ENCODE peak calls at places on chromosome 19, in eight cellular contexts. X is Kasumi-1, E is GM04503, Q is gastrocnemius medialis, Z is NCI-H146, W is AG10803, D is AG04450, V is AG04449. F is an unnamed sample.

GRCh38 chr19:2488942-2489731 is 13.2 kb downstream of the GADD45B start:
- DNase-seq in X (no peak), E (no peak), Q (no peak), Z (peak; percentile 9), W (peak; percentile 49), D (no peak), V (no peak), F (peak; percentile 43)

GRCh38 chr19:41793414-41793727 is 3.0 kb upstream of the CEACAM3 start:
- DNase-seq in X (no peak), E (no peak), Q (no peak), Z (no peak), W (no peak), D (no peak), V (no peak), F (no peak)

GRCh38 chr19:18417250-18418033 is 1.8 kb upstream of the SSBP4 start:
- DNase-seq in X (peak; percentile 79), E (no peak), Q (peak; percentile 54), Z (peak; percentile 90), W (peak; percentile 84), D (no peak), V (no peak), F (peak; percentile 85)

GRCh38 chr19:17073869-17074627 is 1.2 kb downstream of the HAUS8 start:
- DNase-seq in X (no peak), E (no peak), Q (no peak), Z (peak; percentile 96), W (no peak), D (no peak), V (no peak), F (no peak)

GRCh38 chr19:55581145-55581827 is 638 bp upstream of the ZNF579 start:
- DNase-seq in X (no peak), E (no peak), Q (no peak), Z (no peak), W (no peak), D (no peak), V (no peak), F (no peak)

GRCh38 chr19:10701955-10702307 is 692 bp downstream of the QTRT1 start:
- DNase-seq in X (peak; percentile 48), E (no peak), Q (no peak), Z (peak; percentile 62), W (no peak), D (no peak), V (no peak), F (no peak)

GRCh38 chr19:33683881-33684549 is 62.3 kb downstream of the CHST8 start:
- DNase-seq in X (no peak), E (no peak), Q (no peak), Z (no peak), W (peak; percentile 27), D (peak; percentile 6), V (no peak), F (no peak)

GRCh38 chr19:15251749-15252397 is 19.6 kb upstream of the EPHX3 start:
- DNase-seq in X (peak; percentile 9), E (peak; percentile 92), Q (peak; percentile 79), Z (no peak), W (peak; percentile 98), D (peak; percentile 90), V (peak; percentile 90), F (no peak)

GRCh38 chr19:40716031-40716654 is 543 bp downstream of the COQ8B start:
- DNase-seq in X (no peak), E (no peak), Q (no peak), Z (peak; percentile 60), W (no peak), D (peak; percentile 6), V (no peak), F (no peak)

GRCh38 chr19:40933025-40933424 is 51.0 kb upstream of the CYP2A7 start:
- DNase-seq in X (no peak), E (no peak), Q (no peak), Z (no peak), W (no peak), D (no peak), V (no peak), F (no peak)

GRCh38 chr19:18932216-18932841 is 8.7 kb downstream of the HOMER3 start:
- DNase-seq in X (no peak), E (no peak), Q (peak; percentile 47), Z (peak; percentile 90), W (peak; percentile 25), D (no peak), V (no peak), F (no peak)

GRCh38 chr19:28012361-28012760 is 1200.6 kb downstream of the UQCRFS1 start:
- DNase-seq in X (no peak), E (no peak), Q (no peak), Z (no peak), W (no peak), D (no peak), V (no peak), F (no peak)

GRCh38 chr19:925912-926594 is at the start of gene ARID3A:
- DNase-seq in X (no peak), E (no peak), Q (peak; percentile 33), Z (peak; percentile 57), W (no peak), D (no peak), V (no peak), F (no peak)

GRCh38 chr19:56573914-56574313 is 6.6 kb downstream of the ZNF470 start:
- DNase-seq in X (no peak), E (no peak), Q (no peak), Z (no peak), W (no peak), D (no peak), V (no peak), F (no peak)

GRCh38 chr19:41604831-41605230 is 22.0 kb downstream of the CEACAM4 start:
- DNase-seq in X (no peak), E (no peak), Q (no peak), Z (no peak), W (no peak), D (no peak), V (no peak), F (no peak)

GRCh38 chr19:7488736-7489353 is at the start of gene PEX11G:
- DNase-seq in X (peak; percentile 71), E (no peak), Q (peak; percentile 73), Z (peak; percentile 90), W (peak; percentile 74), D (peak; percentile 38), V (no peak), F (peak; percentile 59)

GRCh38 chr19:28028881-28029280 is 1184.1 kb downstream of the UQCRFS1 start:
- DNase-seq in X (no peak), E (no peak), Q (no peak), Z (no peak), W (no peak), D (no peak), V (no peak), F (no peak)

GRCh38 chr19:3423183-3423829 is 56.9 kb downstream of the NFIC start:
- DNase-seq in X (no peak), E (no peak), Q (no peak), Z (no peak), W (no peak), D (no peak), V (no peak), F (no peak)

GRCh38 chr19:44304659-44305193 is at the start of gene ZNF235:
- DNase-seq in X (peak; percentile 97), E (peak; percentile 94), Q (peak; percentile 88), Z (peak; percentile 93), W (peak; percentile 97), D (peak; percentile 94), V (peak; percentile 82), F (peak; percentile 96)

GRCh38 chr19:3451451-3451866 is 28.9 kb downstream of the SMIM24 start:
- DNase-seq in X (no peak), E (no peak), Q (peak; percentile 70), Z (no peak), W (no peak), D (no peak), V (no peak), F (no peak)

GRCh38 chr19:49570138-49570856 is 10.1 kb downstream of the NOSIP start:
- DNase-seq in X (peak; percentile 94), E (no peak), Q (no peak), Z (peak; percentile 85), W (peak; percentile 81), D (peak; percentile 73), V (no peak), F (peak; percentile 78)

GRCh38 chr19:39831679-39832078 is 2.3 kb downstream of the DYRK1B start:
- DNase-seq in X (no peak), E (no peak), Q (no peak), Z (no peak), W (no peak), D (no peak), V (no peak), F (no peak)

GRCh38 chr19:46845959-46846459 is 4.6 kb downstream of the AP2S1 start:
- DNase-seq in X (no peak), E (no peak), Q (no peak), Z (no peak), W (no peak), D (no peak), V (no peak), F (no peak)

GRCh38 chr19:7789447-7789846 is 26.4 kb downstream of the CLEC4M start:
- DNase-seq in X (no peak), E (no peak), Q (no peak), Z (peak; percentile 50), W (no peak), D (no peak), V (no peak), F (no peak)

GRCh38 chr19:4581381-4582111 is 22.1 kb upstream of the SEMA6B start:
- DNase-seq in X (no peak), E (no peak), Q (no peak), Z (peak; percentile 13), W (no peak), D (no peak), V (no peak), F (no peak)

GRCh38 chr19:10797541-10798256 is 38.3 kb downstream of the TMED1 start:
- DNase-seq in X (no peak), E (no peak), Q (no peak), Z (no peak), W (no peak), D (no peak), V (no peak), F (no peak)

GRCh38 chr19:51592521-51592920 is 21.4 kb downstream of the ZNF175 start:
- DNase-seq in X (no peak), E (no peak), Q (no peak), Z (no peak), W (no peak), D (no peak), V (no peak), F (no peak)

GRCh38 chr19:34967551-34967950 is 3.5 kb upstream of the ZNF792 start:
- DNase-seq in X (no peak), E (no peak), Q (no peak), Z (no peak), W (no peak), D (no peak), V (no peak), F (no peak)

GRCh38 chr19:45151821-45152503 is 8.8 kb downstream of the NKPD1 start:
- DNase-seq in X (no peak), E (no peak), Q (no peak), Z (no peak), W (no peak), D (no peak), V (no peak), F (no peak)

GRCh38 chr19:4115050-4115817 is 8.7 kb downstream of the MAP2K2 start:
- DNase-seq in X (no peak), E (no peak), Q (no peak), Z (no peak), W (no peak), D (no peak), V (no peak), F (peak; percentile 50)

GRCh38 chr19:33263325-33264023 is 37.8 kb upstream of the SLC7A10 start:
- DNase-seq in X (no peak), E (no peak), Q (no peak), Z (no peak), W (no peak), D (no peak), V (no peak), F (no peak)

GRCh38 chr19:39167461-39168257 is 29.1 kb upstream of the NCCRP1 start:
- DNase-seq in X (no peak), E (no peak), Q (no peak), Z (no peak), W (no peak), D (no peak), V (no peak), F (no peak)

GRCh38 chr19:45443462-45444317 is 20.0 kb upstream of the ERCC1 start:
- DNase-seq in X (peak; percentile 61), E (peak; percentile 68), Q (peak; percentile 93), Z (peak; percentile 45), W (peak; percentile 90), D (no peak), V (no peak), F (peak; percentile 50)

GRCh38 chr19:3028305-3029069 is 593 bp downstream of the TLE2 start:
- DNase-seq in X (no peak), E (no peak), Q (no peak), Z (peak; percentile 34), W (no peak), D (no peak), V (no peak), F (no peak)

F was measured in HL-60.